ENCODE peak calls at places on chromosomes 7 and 10, in ten cellular contexts. One of them, this sample, is unnamed.

GRCh38 chr10:43308986-43309385 is 42.1 kb upstream of the RASGEF1A start:
- DNase-seq in skeletal muscle cell: no peak
- DNase-seq in NCI-H2029: no peak
- DNase-seq in uterus: peak
- DNase-seq in NCI-H510A treated with DMSO at 0.1 percent for 48 hours: no peak
- DNase-seq in NAMALWA: no peak
- DNase-seq in astrocyte of the spinal cord: no peak
- DNase-seq in EH: peak
- DNase-seq in KG1: no peak
- DNase-seq in stimulated activated CD8-positive, alpha-beta memory T cell treated with anti-CD3 and anti-CD28 coated beads, Interleukin-12 subunit alpha, Interleukin-12 subunit beta, amount 100 ng/mL, for 1 hour: no peak
- DNase-seq in this sample: no peak

GRCh38 chr10:104406715-104407517 is 53.3 kb downstream of the CFAP58 start:
- DNase-seq in skeletal muscle cell: peak
- DNase-seq in NCI-H2029: no peak
- DNase-seq in uterus: no peak
- DNase-seq in NCI-H510A treated with DMSO at 0.1 percent for 48 hours: peak
- DNase-seq in NAMALWA: peak
- DNase-seq in astrocyte of the spinal cord: peak
- DNase-seq in EH: peak
- DNase-seq in KG1: no peak
- DNase-seq in stimulated activated CD8-positive, alpha-beta memory T cell treated with anti-CD3 and anti-CD28 coated beads, Interleukin-12 subunit alpha, Interleukin-12 subunit beta, amount 100 ng/mL, for 1 hour: no peak
- DNase-seq in this sample: no peak

GRCh38 chr10:24926549-24926948 is 25.9 kb downstream of the PRTFDC1 start:
- DNase-seq in skeletal muscle cell: no peak
- DNase-seq in NCI-H2029: no peak
- DNase-seq in uterus: no peak
- DNase-seq in NCI-H510A treated with DMSO at 0.1 percent for 48 hours: no peak
- DNase-seq in NAMALWA: no peak
- DNase-seq in astrocyte of the spinal cord: no peak
- DNase-seq in EH: no peak
- DNase-seq in KG1: no peak
- DNase-seq in stimulated activated CD8-positive, alpha-beta memory T cell treated with anti-CD3 and anti-CD28 coated beads, Interleukin-12 subunit alpha, Interleukin-12 subunit beta, amount 100 ng/mL, for 1 hour: no peak
- DNase-seq in this sample: no peak

GRCh38 chr7:150432915-150433892 is 17.2 kb upstream of the GIMAP8 start:
- DNase-seq in skeletal muscle cell: no peak
- DNase-seq in NCI-H2029: no peak
- DNase-seq in uterus: no peak
- DNase-seq in NCI-H510A treated with DMSO at 0.1 percent for 48 hours: peak
- DNase-seq in NAMALWA: no peak
- DNase-seq in astrocyte of the spinal cord: no peak
- DNase-seq in EH: no peak
- DNase-seq in KG1: no peak
- DNase-seq in stimulated activated CD8-positive, alpha-beta memory T cell treated with anti-CD3 and anti-CD28 coated beads, Interleukin-12 subunit alpha, Interleukin-12 subunit beta, amount 100 ng/mL, for 1 hour: no peak
- DNase-seq in this sample: no peak

GRCh38 chr7:157687845-157688244 is 351.0 kb downstream of the DNAJB6 start:
- DNase-seq in skeletal muscle cell: no peak
- DNase-seq in NCI-H2029: no peak
- DNase-seq in uterus: no peak
- DNase-seq in NCI-H510A treated with DMSO at 0.1 percent for 48 hours: no peak
- DNase-seq in NAMALWA: no peak
- DNase-seq in astrocyte of the spinal cord: no peak
- DNase-seq in EH: no peak
- DNase-seq in KG1: no peak
- DNase-seq in stimulated activated CD8-positive, alpha-beta memory T cell treated with anti-CD3 and anti-CD28 coated beads, Interleukin-12 subunit alpha, Interleukin-12 subunit beta, amount 100 ng/mL, for 1 hour: no peak
- DNase-seq in this sample: no peak

GRCh38 chr10:110522365-110522988 is 24.8 kb downstream of the DUSP5 start:
- DNase-seq in skeletal muscle cell: no peak
- DNase-seq in NCI-H2029: no peak
- DNase-seq in uterus: no peak
- DNase-seq in NCI-H510A treated with DMSO at 0.1 percent for 48 hours: no peak
- DNase-seq in NAMALWA: no peak
- DNase-seq in astrocyte of the spinal cord: peak
- DNase-seq in EH: peak
- DNase-seq in KG1: no peak
- DNase-seq in stimulated activated CD8-positive, alpha-beta memory T cell treated with anti-CD3 and anti-CD28 coated beads, Interleukin-12 subunit alpha, Interleukin-12 subunit beta, amount 100 ng/mL, for 1 hour: no peak
- DNase-seq in this sample: no peak

GRCh38 chr10:89206402-89207180 is 526 bp downstream of the CH25H start:
- DNase-seq in skeletal muscle cell: no peak
- DNase-seq in NCI-H2029: no peak
- DNase-seq in uterus: peak
- DNase-seq in NCI-H510A treated with DMSO at 0.1 percent for 48 hours: peak
- DNase-seq in NAMALWA: no peak
- DNase-seq in astrocyte of the spinal cord: no peak
- DNase-seq in EH: peak
- DNase-seq in KG1: peak
- DNase-seq in stimulated activated CD8-positive, alpha-beta memory T cell treated with anti-CD3 and anti-CD28 coated beads, Interleukin-12 subunit alpha, Interleukin-12 subunit beta, amount 100 ng/mL, for 1 hour: no peak
- DNase-seq in this sample: no peak

GRCh38 chr7:157528785-157529341 is 192.1 kb downstream of the DNAJB6 start:
- DNase-seq in skeletal muscle cell: no peak
- DNase-seq in NCI-H2029: no peak
- DNase-seq in uterus: no peak
- DNase-seq in NCI-H510A treated with DMSO at 0.1 percent for 48 hours: no peak
- DNase-seq in NAMALWA: no peak
- DNase-seq in astrocyte of the spinal cord: no peak
- DNase-seq in EH: no peak
- DNase-seq in KG1: no peak
- DNase-seq in stimulated activated CD8-positive, alpha-beta memory T cell treated with anti-CD3 and anti-CD28 coated beads, Interleukin-12 subunit alpha, Interleukin-12 subunit beta, amount 100 ng/mL, for 1 hour: no peak
- DNase-seq in this sample: no peak

GRCh38 chr10:82319046-82319445 is 444.1 kb downstream of the NRG3 start:
- DNase-seq in skeletal muscle cell: no peak
- DNase-seq in NCI-H2029: no peak
- DNase-seq in uterus: no peak
- DNase-seq in NCI-H510A treated with DMSO at 0.1 percent for 48 hours: no peak
- DNase-seq in NAMALWA: no peak
- DNase-seq in astrocyte of the spinal cord: no peak
- DNase-seq in EH: no peak
- DNase-seq in KG1: no peak
- DNase-seq in stimulated activated CD8-positive, alpha-beta memory T cell treated with anti-CD3 and anti-CD28 coated beads, Interleukin-12 subunit alpha, Interleukin-12 subunit beta, amount 100 ng/mL, for 1 hour: no peak
- DNase-seq in this sample: no peak

GRCh38 chr7:99201027-99201426 is 6.9 kb downstream of the KPNA7 start:
- DNase-seq in skeletal muscle cell: peak
- DNase-seq in NCI-H2029: no peak
- DNase-seq in uterus: no peak
- DNase-seq in NCI-H510A treated with DMSO at 0.1 percent for 48 hours: no peak
- DNase-seq in NAMALWA: no peak
- DNase-seq in astrocyte of the spinal cord: peak
- DNase-seq in EH: peak
- DNase-seq in KG1: no peak
- DNase-seq in stimulated activated CD8-positive, alpha-beta memory T cell treated with anti-CD3 and anti-CD28 coated beads, Interleukin-12 subunit alpha, Interleukin-12 subunit beta, amount 100 ng/mL, for 1 hour: no peak
- DNase-seq in this sample: no peak

GRCh38 chr10:29659770-29660097 is 25.0 kb upstream of the SVIL start:
- DNase-seq in skeletal muscle cell: no peak
- DNase-seq in NCI-H2029: no peak
- DNase-seq in uterus: no peak
- DNase-seq in NCI-H510A treated with DMSO at 0.1 percent for 48 hours: no peak
- DNase-seq in NAMALWA: no peak
- DNase-seq in astrocyte of the spinal cord: no peak
- DNase-seq in EH: no peak
- DNase-seq in KG1: no peak
- DNase-seq in stimulated activated CD8-positive, alpha-beta memory T cell treated with anti-CD3 and anti-CD28 coated beads, Interleukin-12 subunit alpha, Interleukin-12 subunit beta, amount 100 ng/mL, for 1 hour: no peak
- DNase-seq in this sample: no peak

GRCh38 chr7:90999989-91000979 is 263.9 kb upstream of the FZD1 start:
- DNase-seq in skeletal muscle cell: no peak
- DNase-seq in NCI-H2029: no peak
- DNase-seq in uterus: no peak
- DNase-seq in NCI-H510A treated with DMSO at 0.1 percent for 48 hours: no peak
- DNase-seq in NAMALWA: no peak
- DNase-seq in astrocyte of the spinal cord: peak
- DNase-seq in EH: peak
- DNase-seq in KG1: no peak
- DNase-seq in stimulated activated CD8-positive, alpha-beta memory T cell treated with anti-CD3 and anti-CD28 coated beads, Interleukin-12 subunit alpha, Interleukin-12 subunit beta, amount 100 ng/mL, for 1 hour: no peak
- DNase-seq in this sample: no peak

GRCh38 chr10:62650411-62650810 is 154.1 kb upstream of the ADO start:
- DNase-seq in skeletal muscle cell: no peak
- DNase-seq in NCI-H2029: no peak
- DNase-seq in uterus: no peak
- DNase-seq in NCI-H510A treated with DMSO at 0.1 percent for 48 hours: no peak
- DNase-seq in NAMALWA: no peak
- DNase-seq in astrocyte of the spinal cord: no peak
- DNase-seq in EH: no peak
- DNase-seq in KG1: no peak
- DNase-seq in stimulated activated CD8-positive, alpha-beta memory T cell treated with anti-CD3 and anti-CD28 coated beads, Interleukin-12 subunit alpha, Interleukin-12 subunit beta, amount 100 ng/mL, for 1 hour: no peak
- DNase-seq in this sample: no peak

GRCh38 chr7:103993551-103993950 is 4.1 kb upstream of the RELN start:
- DNase-seq in skeletal muscle cell: no peak
- DNase-seq in NCI-H2029: no peak
- DNase-seq in uterus: no peak
- DNase-seq in NCI-H510A treated with DMSO at 0.1 percent for 48 hours: no peak
- DNase-seq in NAMALWA: no peak
- DNase-seq in astrocyte of the spinal cord: no peak
- DNase-seq in EH: peak
- DNase-seq in KG1: no peak
- DNase-seq in stimulated activated CD8-positive, alpha-beta memory T cell treated with anti-CD3 and anti-CD28 coated beads, Interleukin-12 subunit alpha, Interleukin-12 subunit beta, amount 100 ng/mL, for 1 hour: no peak
- DNase-seq in this sample: no peak

GRCh38 chr10:22152403-22152802 is 65.4 kb downstream of the EBLN1 start:
- DNase-seq in skeletal muscle cell: no peak
- DNase-seq in NCI-H2029: no peak
- DNase-seq in uterus: no peak
- DNase-seq in NCI-H510A treated with DMSO at 0.1 percent for 48 hours: no peak
- DNase-seq in NAMALWA: no peak
- DNase-seq in astrocyte of the spinal cord: no peak
- DNase-seq in EH: no peak
- DNase-seq in KG1: no peak
- DNase-seq in stimulated activated CD8-positive, alpha-beta memory T cell treated with anti-CD3 and anti-CD28 coated beads, Interleukin-12 subunit alpha, Interleukin-12 subunit beta, amount 100 ng/mL, for 1 hour: no peak
- DNase-seq in this sample: no peak

GRCh38 chr7:39417642-39418041 is 148.6 kb upstream of the YAE1 start:
- DNase-seq in skeletal muscle cell: no peak
- DNase-seq in NCI-H2029: no peak
- DNase-seq in uterus: no peak
- DNase-seq in NCI-H510A treated with DMSO at 0.1 percent for 48 hours: no peak
- DNase-seq in NAMALWA: peak
- DNase-seq in astrocyte of the spinal cord: no peak
- DNase-seq in EH: no peak
- DNase-seq in KG1: no peak
- DNase-seq in stimulated activated CD8-positive, alpha-beta memory T cell treated with anti-CD3 and anti-CD28 coated beads, Interleukin-12 subunit alpha, Interleukin-12 subunit beta, amount 100 ng/mL, for 1 hour: no peak
- DNase-seq in this sample: no peak

GRCh38 chr10:119642556-119643111 is 8.5 kb upstream of the BAG3 start:
- DNase-seq in skeletal muscle cell: no peak
- DNase-seq in NCI-H2029: no peak
- DNase-seq in uterus: no peak
- DNase-seq in NCI-H510A treated with DMSO at 0.1 percent for 48 hours: no peak
- DNase-seq in NAMALWA: no peak
- DNase-seq in astrocyte of the spinal cord: no peak
- DNase-seq in EH: no peak
- DNase-seq in KG1: no peak
- DNase-seq in stimulated activated CD8-positive, alpha-beta memory T cell treated with anti-CD3 and anti-CD28 coated beads, Interleukin-12 subunit alpha, Interleukin-12 subunit beta, amount 100 ng/mL, for 1 hour: no peak
- DNase-seq in this sample: no peak

This sample was measured in ELF-1.